ENCODE peak calls at places on chromosome 16, in four cellular contexts. Y, Z, H and P are unnamed samples.

GRCh38 chr16:8716592-8716991 is 42.2 kb downstream of the ABAT start:
- DNase-seq in Y (no peak), Z (no peak), H (no peak), P (no peak)

GRCh38 chr16:62021295-62021694 is 14.9 kb downstream of the CDH8 start:
- DNase-seq in Y (no peak), Z (no peak), H (no peak), P (no peak)

GRCh38 chr16:11666108-11667055 is 1.9 kb upstream of the SNN start:
- DNase-seq in Y (no peak), Z (no peak), H (no peak), P (no peak)

GRCh38 chr16:27445502-27446175 is 43.7 kb downstream of the IL21R start:
- DNase-seq in Y (no peak), Z (no peak), H (no peak), P (no peak)

GRCh38 chr16:65122974-65123845 is 1.3 kb upstream of the CDH11 start:
- DNase-seq in Y (no peak), Z (no peak), H (no peak), P (no peak)

GRCh38 chr16:66996324-66996982 is 8.1 kb downstream of the CES4A start:
- DNase-seq in Y (no peak), Z (no peak), H (no peak), P (no peak)

GRCh38 chr16:19864566-19864965 is 20.1 kb downstream of the GPRC5B start:
- DNase-seq in Y (no peak), Z (no peak), H (no peak), P (no peak)

GRCh38 chr16:3495166-3495565 is at the start of gene C16orf90:
- DNase-seq in Y (no peak), Z (no peak), H (no peak), P (no peak)

GRCh38 chr16:67923414-67924127 is 8.1 kb downstream of the CTRL start:
- DNase-seq in Y (no peak), Z (no peak), H (no peak), P (no peak)

GRCh38 chr16:80966617-80967016 is 40.1 kb downstream of the CMC2 start:
- DNase-seq in Y (no peak), Z (no peak), H (no peak), P (no peak)

GRCh38 chr16:65975049-65975708 is 391.3 kb upstream of the CDH5 start:
- DNase-seq in Y (no peak), Z (no peak), H (peak), P (no peak)

GRCh38 chr16:84617068-84617630 is 729 bp downstream of the COTL1 start:
- DNase-seq in Y (no peak), Z (no peak), H (no peak), P (peak)

GRCh38 chr16:3413730-3414379 is 12.8 kb downstream of the ZNF174 start:
- DNase-seq in Y (no peak), Z (no peak), H (no peak), P (no peak)

GRCh38 chr16:4884972-4885874 is 37.9 kb downstream of the UBN1 start:
- DNase-seq in Y (no peak), Z (no peak), H (no peak), P (no peak)

GRCh38 chr16:53664724-53665345 is 38.8 kb downstream of the RPGRIP1L start:
- DNase-seq in Y (peak), Z (no peak), H (no peak), P (no peak)

GRCh38 chr16:80014241-80014939 is 413.9 kb upstream of the MAF start:
- DNase-seq in Y (no peak), Z (no peak), H (no peak), P (no peak)

GRCh38 chr16:87765473-87765775 is 362 bp downstream of the KLHDC4 start:
- DNase-seq in Y (no peak), Z (no peak), H (peak), P (no peak)

GRCh38 chr16:85055503-85056210 is 28.1 kb downstream of the KIAA0513 start:
- DNase-seq in Y (peak), Z (no peak), H (peak), P (no peak)

GRCh38 chr16:3510410-3510809 is 9.6 kb downstream of the CLUAP1 start:
- DNase-seq in Y (no peak), Z (no peak), H (no peak), P (no peak)

GRCh38 chr16:75632857-75633256 is 9.8 kb upstream of the ADAT1 start:
- DNase-seq in Y (no peak), Z (no peak), H (no peak), P (no peak)

GRCh38 chr16:48366165-48367093 is 18.8 kb downstream of the SIAH1 start:
- DNase-seq in Y (peak), Z (peak), H (peak), P (no peak)

DNA sequence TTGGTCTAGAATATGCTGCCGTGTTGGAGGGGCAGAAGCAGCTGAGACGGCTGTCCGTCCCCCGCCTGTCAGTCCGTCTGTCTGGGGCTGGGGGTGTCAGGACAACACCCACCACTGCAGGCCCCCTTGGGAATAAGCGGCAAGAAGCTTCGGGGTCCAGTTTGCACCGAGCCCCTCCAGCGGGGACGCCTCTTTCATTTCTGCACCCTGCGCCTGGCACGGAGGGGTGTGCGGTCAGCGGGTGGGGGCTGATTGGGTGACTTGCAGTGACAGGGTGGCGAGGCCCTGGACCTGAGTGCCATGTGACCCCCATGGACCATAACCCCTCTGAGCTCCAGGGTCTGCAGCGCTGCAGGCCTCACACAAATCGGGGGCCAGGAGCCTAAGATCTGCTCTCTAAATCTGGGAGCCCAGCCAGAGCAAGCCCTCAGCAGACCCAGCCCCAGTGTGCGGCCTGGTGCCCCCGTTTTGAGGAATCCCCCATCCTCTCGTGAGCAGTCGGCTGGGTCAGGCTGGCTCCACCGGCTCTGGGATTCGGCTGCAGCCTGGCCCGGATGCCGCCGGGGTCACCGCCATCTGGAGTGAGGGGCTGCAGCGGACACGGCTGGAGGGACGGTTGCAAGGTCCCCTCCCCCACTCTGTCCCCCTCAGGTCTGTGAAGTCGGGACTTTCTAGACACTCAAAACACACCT is 8.3 kb downstream of the CBFA2T3 start:
- DNase-seq in Y (no peak), Z (no peak), H (no peak), P (no peak)
- TF ChIP-seq POLR2A in Y (no peak), Z (no peak), H (peak), P (no peak)

DNA sequence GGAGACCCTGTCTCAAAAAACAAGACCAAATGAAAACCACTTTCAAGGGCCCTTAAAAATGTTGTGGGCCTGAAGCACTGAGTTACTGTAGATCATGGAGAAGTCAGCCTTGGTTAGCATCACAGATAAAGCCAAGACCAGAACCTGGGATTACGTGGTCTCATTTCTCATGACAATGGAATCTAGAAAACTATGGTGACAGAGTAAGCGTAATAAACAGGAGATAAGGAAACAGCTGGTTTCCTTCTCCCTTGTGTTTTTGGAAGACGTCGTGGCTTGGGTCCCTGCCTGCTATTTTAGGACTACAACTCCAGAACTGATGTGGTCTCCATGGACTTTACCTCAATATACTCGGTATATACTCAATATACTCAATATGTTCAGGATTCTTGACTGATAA is 180.7 kb upstream of the ZFHX3 start:
- DNase-seq in Y (no peak), Z (no peak), H (no peak), P (no peak)
- TF ChIP-seq CEBPB in Y (no peak), Z (no peak), H (no peak), P (no peak)

GRCh38 chr16:86384980-86385379 is 125.3 kb upstream of the FOXF1 start:
- DNase-seq in Y (no peak), Z (no peak), H (no peak), P (no peak)

GRCh38 chr16:86390335-86390734 is 120.0 kb upstream of the FOXF1 start:
- DNase-seq in Y (no peak), Z (no peak), H (no peak), P (no peak)

GRCh38 chr16:86389566-86390328 is 120.6 kb upstream of the FOXF1 start:
- DNase-seq in Y (no peak), Z (no peak), H (no peak), P (no peak)

GRCh38 chr16:86388976-86389375 is 121.4 kb upstream of the FOXF1 start:
- DNase-seq in Y (no peak), Z (no peak), H (no peak), P (no peak)

GRCh38 chr16:86387461-86388440 is 122.6 kb upstream of the FOXF1 start:
- DNase-seq in Y (no peak), Z (peak), H (peak), P (no peak)
- TF ChIP-seq POLR2A in Y (no peak), Z (no peak), H (no peak), P (no peak)

GRCh38 chr16:86095131-86095752 is 196.3 kb downstream of the IRF8 start:
- DNase-seq in Y (no peak), Z (no peak), H (no peak), P (no peak)

GRCh38 chr16:86092586-86093480 is 193.9 kb downstream of the IRF8 start:
- DNase-seq in Y (no peak), Z (no peak), H (no peak), P (no peak)

GRCh38 chr16:86093801-86094750 is 195.1 kb downstream of the IRF8 start:
- DNase-seq in Y (no peak), Z (no peak), H (peak), P (no peak)

GRCh38 chr16:86096850-86097249 is 197.9 kb downstream of the IRF8 start:
- DNase-seq in Y (no peak), Z (no peak), H (no peak), P (no peak)

GRCh38 chr16:86095906-86096485 is 197.0 kb downstream of the IRF8 start:
- DNase-seq in Y (no peak), Z (no peak), H (no peak), P (no peak)
- TF ChIP-seq CEBPB in Y (no peak), Z (no peak), H (no peak), P (no peak)

GRCh38 chr16:57374067-57374534 is 1.8 kb downstream of the CX3CL1 start:
- DNase-seq in Y (no peak), Z (no peak), H (no peak), P (no peak)
- TF ChIP-seq POLR2A in Y (no peak), Z (no peak), H (no peak), P (no peak)